ENCODE peak calls at places on chromosomes 5 and 9, in eight cellular contexts. L is neural progenitor cell, E is type B pancreatic cell, F is A549, D is lung, H is B cell, C is keratinocyte, V is fibroblast of the conjunctiva. N is an unnamed sample.

GRCh38 chr5:14451866-14452265 is 129.7 kb upstream of the OTULINL start:
- DNase-seq in L (no peak), E (no peak), F (no peak), D (no peak), H (no peak), C (no peak), V (no peak), N (no peak)

GRCh38 chr9:2725126-2725525 is 7.8 kb downstream of the KCNV2 start:
- DNase-seq in L (no peak), E (no peak), F (no peak), D (no peak), H (no peak), C (no peak), V (no peak), N (no peak)

GRCh38 chr9:131552030-131552429 is 6.7 kb downstream of the PRRT1B start:
- DNase-seq in L (no peak), E (no peak), F (no peak), D (no peak), H (no peak), C (no peak), V (no peak), N (no peak)

GRCh38 chr5:21154526-21154925 is 1166.5 kb upstream of the CDH18 start:
- DNase-seq in L (no peak), E (no peak), F (no peak), D (no peak), H (no peak), C (no peak), V (no peak), N (no peak)

GRCh38 chr9:221989-222776 is 7.5 kb downstream of the DOCK8 start:
- DNase-seq in L (no peak), E (no peak), F (no peak), D (no peak), H (no peak), C (no peak), V (no peak), N (no peak)

GRCh38 chr9:4126184-4126865 is 173.5 kb downstream of the GLIS3 start:
- DNase-seq in L (no peak), E (no peak), F (peak), D (no peak), H (no peak), C (no peak), V (no peak), N (no peak)

GRCh38 chr9:22447607-22448305 is 1.1 kb downstream of the DMRTA1 start:
- DNase-seq in L (peak), E (no peak), F (no peak), D (no peak), H (no peak), C (no peak), V (no peak), N (no peak)

GRCh38 chr5:179301376-179301775 is 43.9 kb downstream of the ADAMTS2 start:
- DNase-seq in L (no peak), E (no peak), F (no peak), D (no peak), H (no peak), C (no peak), V (no peak), N (no peak)

GRCh38 chr5:58149750-58150149 is 310.1 kb downstream of the PLK2 start:
- DNase-seq in L (no peak), E (no peak), F (no peak), D (no peak), H (no peak), C (no peak), V (no peak), N (no peak)

GRCh38 chr9:37364751-37365360 is 57.6 kb upstream of the GRHPR start:
- DNase-seq in L (no peak), E (no peak), F (no peak), D (no peak), H (no peak), C (no peak), V (no peak), N (no peak)

GRCh38 chr9:93820667-93821306 is 134.4 kb downstream of the BARX1 start:
- DNase-seq in L (peak), E (no peak), F (no peak), D (no peak), H (no peak), C (no peak), V (no peak), N (peak)